ENCODE peak calls at places on chromosomes 13 and 19, in seven cellular contexts. One of them, this sample, is unnamed.

GRCh38 chr19:41569481-41570150 is 6.3 kb upstream of the CEACAM21 start:
- DNase-seq in NCI-H748 treated with DMSO at 0.1 percent for 48 hours: no peak
- DNase-seq in body of pancreas: no peak
- DNase-seq in stimulated activated naive B cell treated with anti-CD40 and anti-IgM and Interleukin-4, amounts not matched to agents 10 μg/mL and 1 μg/mL and 100 μg/mL, for 72 hours: no peak
- DNase-seq in fibroblast of pulmonary artery: no peak
- DNase-seq in HFFc6: no peak
- DNase-seq in gastrocnemius medialis: no peak
- DNase-seq in this sample: no peak

GRCh38 chr13:20351279-20352022 is 119.3 kb upstream of the GJB6 start:
- DNase-seq in NCI-H748 treated with DMSO at 0.1 percent for 48 hours: no peak
- DNase-seq in body of pancreas: no peak
- DNase-seq in stimulated activated naive B cell treated with anti-CD40 and anti-IgM and Interleukin-4, amounts not matched to agents 10 μg/mL and 1 μg/mL and 100 μg/mL, for 72 hours: no peak
- DNase-seq in fibroblast of pulmonary artery: peak
- DNase-seq in HFFc6: peak
- DNase-seq in gastrocnemius medialis: no peak
- DNase-seq in this sample: no peak

GRCh38 chr19:34181111-34181864 is 9.0 kb downstream of the LSM14A start:
- DNase-seq in NCI-H748 treated with DMSO at 0.1 percent for 48 hours: no peak
- DNase-seq in body of pancreas: no peak
- DNase-seq in stimulated activated naive B cell treated with anti-CD40 and anti-IgM and Interleukin-4, amounts not matched to agents 10 μg/mL and 1 μg/mL and 100 μg/mL, for 72 hours: no peak
- DNase-seq in fibroblast of pulmonary artery: no peak
- DNase-seq in HFFc6: no peak
- DNase-seq in gastrocnemius medialis: no peak
- DNase-seq in this sample: no peak

GRCh38 chr19:12778020-12778904 is 2.9 kb upstream of the HOOK2 start:
- DNase-seq in NCI-H748 treated with DMSO at 0.1 percent for 48 hours: no peak
- DNase-seq in body of pancreas: peak
- DNase-seq in stimulated activated naive B cell treated with anti-CD40 and anti-IgM and Interleukin-4, amounts not matched to agents 10 μg/mL and 1 μg/mL and 100 μg/mL, for 72 hours: no peak
- DNase-seq in fibroblast of pulmonary artery: peak
- DNase-seq in HFFc6: peak
- DNase-seq in gastrocnemius medialis: peak
- DNase-seq in this sample: peak

GRCh38 chr19:8899356-8899755 is 67.2 kb downstream of the MBD3L1 start:
- DNase-seq in NCI-H748 treated with DMSO at 0.1 percent for 48 hours: no peak
- DNase-seq in body of pancreas: no peak
- DNase-seq in stimulated activated naive B cell treated with anti-CD40 and anti-IgM and Interleukin-4, amounts not matched to agents 10 μg/mL and 1 μg/mL and 100 μg/mL, for 72 hours: no peak
- DNase-seq in fibroblast of pulmonary artery: no peak
- DNase-seq in HFFc6: no peak
- DNase-seq in gastrocnemius medialis: no peak
- DNase-seq in this sample: no peak

GRCh38 chr13:32347651-32348050 is 32.3 kb downstream of the BRCA2 start:
- DNase-seq in NCI-H748 treated with DMSO at 0.1 percent for 48 hours: no peak
- DNase-seq in body of pancreas: no peak
- DNase-seq in stimulated activated naive B cell treated with anti-CD40 and anti-IgM and Interleukin-4, amounts not matched to agents 10 μg/mL and 1 μg/mL and 100 μg/mL, for 72 hours: no peak
- DNase-seq in fibroblast of pulmonary artery: no peak
- DNase-seq in HFFc6: no peak
- DNase-seq in gastrocnemius medialis: no peak
- DNase-seq in this sample: no peak

GRCh38 chr19:11159598-11160001 is 4.0 kb upstream of the SPC24 start:
- DNase-seq in NCI-H748 treated with DMSO at 0.1 percent for 48 hours: no peak
- DNase-seq in body of pancreas: no peak
- DNase-seq in stimulated activated naive B cell treated with anti-CD40 and anti-IgM and Interleukin-4, amounts not matched to agents 10 μg/mL and 1 μg/mL and 100 μg/mL, for 72 hours: no peak
- DNase-seq in fibroblast of pulmonary artery: peak
- DNase-seq in HFFc6: no peak
- DNase-seq in gastrocnemius medialis: peak
- DNase-seq in this sample: peak

GRCh38 chr13:40064723-40065122 is 409.3 kb downstream of the COG6 start:
- DNase-seq in NCI-H748 treated with DMSO at 0.1 percent for 48 hours: no peak
- DNase-seq in body of pancreas: peak
- DNase-seq in stimulated activated naive B cell treated with anti-CD40 and anti-IgM and Interleukin-4, amounts not matched to agents 10 μg/mL and 1 μg/mL and 100 μg/mL, for 72 hours: no peak
- DNase-seq in fibroblast of pulmonary artery: peak
- DNase-seq in HFFc6: peak
- DNase-seq in gastrocnemius medialis: no peak
- DNase-seq in this sample: no peak

GRCh38 chr13:113642563-113642962 is 15.4 kb downstream of the ATP4B start:
- DNase-seq in NCI-H748 treated with DMSO at 0.1 percent for 48 hours: no peak
- DNase-seq in body of pancreas: no peak
- DNase-seq in stimulated activated naive B cell treated with anti-CD40 and anti-IgM and Interleukin-4, amounts not matched to agents 10 μg/mL and 1 μg/mL and 100 μg/mL, for 72 hours: no peak
- DNase-seq in fibroblast of pulmonary artery: no peak
- DNase-seq in HFFc6: no peak
- DNase-seq in gastrocnemius medialis: no peak
- DNase-seq in this sample: no peak

GRCh38 chr13:40170982-40171381 is 495.5 kb downstream of the FOXO1 start:
- DNase-seq in NCI-H748 treated with DMSO at 0.1 percent for 48 hours: no peak
- DNase-seq in body of pancreas: no peak
- DNase-seq in stimulated activated naive B cell treated with anti-CD40 and anti-IgM and Interleukin-4, amounts not matched to agents 10 μg/mL and 1 μg/mL and 100 μg/mL, for 72 hours: no peak
- DNase-seq in fibroblast of pulmonary artery: no peak
- DNase-seq in HFFc6: no peak
- DNase-seq in gastrocnemius medialis: no peak
- DNase-seq in this sample: no peak

GRCh38 chr13:22126433-22127021 is 455.7 kb downstream of the FGF9 start:
- DNase-seq in NCI-H748 treated with DMSO at 0.1 percent for 48 hours: no peak
- DNase-seq in body of pancreas: no peak
- DNase-seq in stimulated activated naive B cell treated with anti-CD40 and anti-IgM and Interleukin-4, amounts not matched to agents 10 μg/mL and 1 μg/mL and 100 μg/mL, for 72 hours: no peak
- DNase-seq in fibroblast of pulmonary artery: no peak
- DNase-seq in HFFc6: no peak
- DNase-seq in gastrocnemius medialis: no peak
- DNase-seq in this sample: no peak

GRCh38 chr19:8001651-8001994 is 3.8 kb downstream of the ELAVL1 start:
- DNase-seq in NCI-H748 treated with DMSO at 0.1 percent for 48 hours: no peak
- DNase-seq in body of pancreas: peak
- DNase-seq in stimulated activated naive B cell treated with anti-CD40 and anti-IgM and Interleukin-4, amounts not matched to agents 10 μg/mL and 1 μg/mL and 100 μg/mL, for 72 hours: no peak
- DNase-seq in fibroblast of pulmonary artery: peak
- DNase-seq in HFFc6: no peak
- DNase-seq in gastrocnemius medialis: no peak
- DNase-seq in this sample: no peak

GRCh38 chr13:112893570-112894422 is 75.2 kb upstream of the MCF2L start:
- DNase-seq in NCI-H748 treated with DMSO at 0.1 percent for 48 hours: peak
- DNase-seq in body of pancreas: peak
- DNase-seq in stimulated activated naive B cell treated with anti-CD40 and anti-IgM and Interleukin-4, amounts not matched to agents 10 μg/mL and 1 μg/mL and 100 μg/mL, for 72 hours: no peak
- DNase-seq in fibroblast of pulmonary artery: peak
- DNase-seq in HFFc6: no peak
- DNase-seq in gastrocnemius medialis: no peak
- DNase-seq in this sample: no peak

GRCh38 chr13:102817907-102818306 is 19.0 kb downstream of the BIVM start:
- DNase-seq in NCI-H748 treated with DMSO at 0.1 percent for 48 hours: no peak
- DNase-seq in body of pancreas: no peak
- DNase-seq in stimulated activated naive B cell treated with anti-CD40 and anti-IgM and Interleukin-4, amounts not matched to agents 10 μg/mL and 1 μg/mL and 100 μg/mL, for 72 hours: no peak
- DNase-seq in fibroblast of pulmonary artery: no peak
- DNase-seq in HFFc6: no peak
- DNase-seq in gastrocnemius medialis: no peak
- DNase-seq in this sample: no peak

GRCh38 chr19:10753305-10753704 is 35.4 kb downstream of the DNM2 start:
- DNase-seq in NCI-H748 treated with DMSO at 0.1 percent for 48 hours: no peak
- DNase-seq in body of pancreas: no peak
- DNase-seq in stimulated activated naive B cell treated with anti-CD40 and anti-IgM and Interleukin-4, amounts not matched to agents 10 μg/mL and 1 μg/mL and 100 μg/mL, for 72 hours: no peak
- DNase-seq in fibroblast of pulmonary artery: no peak
- DNase-seq in HFFc6: no peak
- DNase-seq in gastrocnemius medialis: no peak
- DNase-seq in this sample: no peak

GRCh38 chr13:66887088-66887487 is 343.0 kb downstream of the PCDH9 start:
- DNase-seq in NCI-H748 treated with DMSO at 0.1 percent for 48 hours: no peak
- DNase-seq in body of pancreas: no peak
- DNase-seq in stimulated activated naive B cell treated with anti-CD40 and anti-IgM and Interleukin-4, amounts not matched to agents 10 μg/mL and 1 μg/mL and 100 μg/mL, for 72 hours: peak
- DNase-seq in fibroblast of pulmonary artery: peak
- DNase-seq in HFFc6: no peak
- DNase-seq in gastrocnemius medialis: no peak
- DNase-seq in this sample: no peak

GRCh38 chr19:46821512-46822359 is 28.9 kb downstream of the AP2S1 start:
- DNase-seq in NCI-H748 treated with DMSO at 0.1 percent for 48 hours: no peak
- DNase-seq in body of pancreas: no peak
- DNase-seq in stimulated activated naive B cell treated with anti-CD40 and anti-IgM and Interleukin-4, amounts not matched to agents 10 μg/mL and 1 μg/mL and 100 μg/mL, for 72 hours: peak
- DNase-seq in fibroblast of pulmonary artery: no peak
- DNase-seq in HFFc6: no peak
- DNase-seq in gastrocnemius medialis: no peak
- DNase-seq in this sample: no peak

GRCh38 chr13:21124853-21125252 is 51.5 kb downstream of the SKA3 start:
- DNase-seq in NCI-H748 treated with DMSO at 0.1 percent for 48 hours: peak
- DNase-seq in body of pancreas: peak
- DNase-seq in stimulated activated naive B cell treated with anti-CD40 and anti-IgM and Interleukin-4, amounts not matched to agents 10 μg/mL and 1 μg/mL and 100 μg/mL, for 72 hours: no peak
- DNase-seq in fibroblast of pulmonary artery: peak
- DNase-seq in HFFc6: no peak
- DNase-seq in gastrocnemius medialis: no peak
- DNase-seq in this sample: peak

GRCh38 chr19:45391346-45391745 is 13.5 kb downstream of the PPP1R13L start:
- DNase-seq in NCI-H748 treated with DMSO at 0.1 percent for 48 hours: no peak
- DNase-seq in body of pancreas: no peak
- DNase-seq in stimulated activated naive B cell treated with anti-CD40 and anti-IgM and Interleukin-4, amounts not matched to agents 10 μg/mL and 1 μg/mL and 100 μg/mL, for 72 hours: no peak
- DNase-seq in fibroblast of pulmonary artery: no peak
- DNase-seq in HFFc6: no peak
- DNase-seq in gastrocnemius medialis: no peak
- DNase-seq in this sample: no peak

GRCh38 chr19:38852231-38853044 is 2.7 kb upstream of the HNRNPL start:
- DNase-seq in NCI-H748 treated with DMSO at 0.1 percent for 48 hours: no peak
- DNase-seq in body of pancreas: peak
- DNase-seq in stimulated activated naive B cell treated with anti-CD40 and anti-IgM and Interleukin-4, amounts not matched to agents 10 μg/mL and 1 μg/mL and 100 μg/mL, for 72 hours: peak
- DNase-seq in fibroblast of pulmonary artery: peak
- DNase-seq in HFFc6: peak
- DNase-seq in gastrocnemius medialis: peak
- DNase-seq in this sample: peak

GRCh38 chr19:13014921-13015280 is 19.6 kb downstream of the NFIX start:
- DNase-seq in NCI-H748 treated with DMSO at 0.1 percent for 48 hours: no peak
- DNase-seq in body of pancreas: no peak
- DNase-seq in stimulated activated naive B cell treated with anti-CD40 and anti-IgM and Interleukin-4, amounts not matched to agents 10 μg/mL and 1 μg/mL and 100 μg/mL, for 72 hours: no peak
- DNase-seq in fibroblast of pulmonary artery: no peak
- DNase-seq in HFFc6: no peak
- DNase-seq in gastrocnemius medialis: no peak
- DNase-seq in this sample: no peak

GRCh38 chr13:91134773-91135124 is 212.7 kb upstream of the MIR17HG start:
- DNase-seq in NCI-H748 treated with DMSO at 0.1 percent for 48 hours: no peak
- DNase-seq in body of pancreas: no peak
- DNase-seq in stimulated activated naive B cell treated with anti-CD40 and anti-IgM and Interleukin-4, amounts not matched to agents 10 μg/mL and 1 μg/mL and 100 μg/mL, for 72 hours: no peak
- DNase-seq in fibroblast of pulmonary artery: no peak
- DNase-seq in HFFc6: no peak
- DNase-seq in gastrocnemius medialis: no peak
- DNase-seq in this sample: no peak

GRCh38 chr13:90448466-90449037 is 898.9 kb upstream of the MIR17HG start:
- DNase-seq in NCI-H748 treated with DMSO at 0.1 percent for 48 hours: no peak
- DNase-seq in body of pancreas: no peak
- DNase-seq in stimulated activated naive B cell treated with anti-CD40 and anti-IgM and Interleukin-4, amounts not matched to agents 10 μg/mL and 1 μg/mL and 100 μg/mL, for 72 hours: no peak
- DNase-seq in fibroblast of pulmonary artery: peak
- DNase-seq in HFFc6: no peak
- DNase-seq in gastrocnemius medialis: no peak
- DNase-seq in this sample: no peak

GRCh38 chr19:5057860-5058259 is 88.9 kb downstream of the KDM4B start:
- DNase-seq in NCI-H748 treated with DMSO at 0.1 percent for 48 hours: no peak
- DNase-seq in body of pancreas: no peak
- DNase-seq in stimulated activated naive B cell treated with anti-CD40 and anti-IgM and Interleukin-4, amounts not matched to agents 10 μg/mL and 1 μg/mL and 100 μg/mL, for 72 hours: no peak
- DNase-seq in fibroblast of pulmonary artery: peak
- DNase-seq in HFFc6: no peak
- DNase-seq in gastrocnemius medialis: no peak
- DNase-seq in this sample: no peak

This sample was measured in lower leg skin.